ENCODE peak calls at places on chromosomes 7 and 10, in seven cellular contexts. J is SJSA1; L is ureter; D is cerebellum; Q is activated naive CD4-positive, alpha-beta T cell treated with anti-CD3 and anti-CD28 coated beads, Interleukin-2, amount 50 U/mL, for 72 hours; U is NCI-H1092 treated with DMSO at 0.1 percent for 48 hours; N is CD4-positive, CD25-positive, alpha-beta regulatory T cell. I is an unnamed sample.

GRCh38 chr10:24249829-24250415 is 41.0 kb downstream of the KIAA1217 start:
- DNase-seq in L (no peak), U (no peak), N (no peak), Q (no peak), D (no peak), J (no peak), I (no peak)

GRCh38 chr7:83520706-83521105 is 128.2 kb downstream of the SEMA3E start:
- DNase-seq in Q (no peak), L (no peak), J (no peak), N (no peak), U (peak), D (no peak), I (no peak)

GRCh38 chr7:106618480-106618879 is 42.5 kb downstream of the CCDC71L start:
- DNase-seq in L (no peak), N (no peak), J (peak), D (no peak), U (no peak), Q (no peak), I (peak)

GRCh38 chr10:5888843-5889623 is 660 bp downstream of the ANKRD16 start:
- DNase-seq in L (peak), N (peak), U (peak), J (peak), Q (peak), D (no peak), I (no peak)

GRCh38 chr7:148397555-148397954 is 193.0 kb upstream of the C7orf33 start:
- DNase-seq in Q (no peak), U (no peak), L (no peak), J (no peak), N (no peak), D (no peak), I (no peak)

GRCh38 chr7:142887282-142888015 is 1.9 kb upstream of the TRPV6 start:
- DNase-seq in L (peak), D (no peak), J (no peak), U (no peak), N (no peak), Q (no peak), I (no peak)

GRCh38 chr10:112715581-112715980 is 234.5 kb upstream of the TCF7L2 start:
- DNase-seq in L (no peak), U (no peak), J (no peak), Q (no peak), N (no peak), D (no peak), I (no peak)

GRCh38 chr10:70832236-70832635 is 16.5 kb downstream of the SGPL1 start:
- DNase-seq in J (no peak), D (no peak), L (no peak), Q (no peak), N (no peak), U (no peak), I (no peak)

GRCh38 chr10:91787810-91788209 is 10.4 kb upstream of the TNKS2 start:
- DNase-seq in U (no peak), L (no peak), Q (no peak), D (no peak), N (no peak), J (no peak), I (no peak)

GRCh38 chr7:110514973-110515372 is 576.0 kb upstream of the LRRN3 start:
- DNase-seq in J (no peak), N (no peak), U (no peak), Q (no peak), L (no peak), D (no peak), I (no peak)

GRCh38 chr10:103333934-103334520 is 16.9 kb downstream of the PCGF6 start:
- DNase-seq in L (no peak), J (no peak), U (peak), N (peak), Q (no peak), D (peak), I (no peak)

GRCh38 chr10:77909755-77910375 is 16.7 kb downstream of the DLG5 start:
- DNase-seq in Q (no peak), L (no peak), J (no peak), N (no peak), D (no peak), U (no peak), I (peak)

GRCh38 chr7:81064446-81064845 is 145.6 kb upstream of the SEMA3C start:
- DNase-seq in J (no peak), N (no peak), U (no peak), D (no peak), Q (no peak), L (no peak), I (no peak)

GRCh38 chr7:963236-964078 is 9.0 kb upstream of the ADAP1 start:
- DNase-seq in D (no peak), J (no peak), U (peak), N (no peak), Q (no peak), L (no peak), I (no peak)

GRCh38 chr10:28738200-28738599 is 60.9 kb downstream of the BAMBI start:
- DNase-seq in U (no peak), D (no peak), J (no peak), Q (no peak), L (no peak), N (no peak), I (no peak)

GRCh38 chr7:84701524-84702306 is 485.1 kb downstream of the SEMA3D start:
- DNase-seq in U (no peak), L (no peak), D (no peak), Q (no peak), N (no peak), J (peak), I (peak)

GRCh38 chr7:70092314-70093303 is 494.3 kb downstream of the AUTS2 start:
- DNase-seq in J (no peak), D (no peak), Q (no peak), U (peak), L (no peak), N (no peak), I (no peak)

GRCh38 chr10:114498413-114499111 is 94.3 kb upstream of the AFAP1L2 start:
- DNase-seq in J (no peak), L (no peak), D (no peak), N (peak), U (no peak), Q (no peak), I (no peak)

GRCh38 chr7:95407751-95408150 is 11.6 kb upstream of the PON3 start:
- DNase-seq in N (no peak), L (no peak), Q (no peak), J (no peak), U (no peak), D (no peak), I (no peak)